ENCODE peak calls at places on chromosomes 1 and 21, in ten cellular contexts. B is stomach; G is CD8-positive, alpha-beta memory T cell; P is breast epithelium; Z is bronchial epithelial cell; O is gastrocnemius medialis; R is iPS DF 6.9; I is heart right ventricle; U is MG63; M is aorta. N is an unnamed sample. For H3K27me3, the result is how much of the 10 kb centered on the place peaks cover.

GRCh38 chr1:60672435-60672834 is 409.9 kb upstream of the NFIA start:
- DNase-seq in B (no peak), G (no peak), P (no peak), Z (no peak), O (no peak), R (no peak), I (no peak), U (no peak), M (no peak), N (no peak)

GRCh38 chr1:229155472-229155871 is 115.4 kb upstream of the RAB4A start:
- DNase-seq in B (no peak), G (no peak), P (no peak), Z (no peak), O (peak), R (no peak), I (no peak), U (no peak), M (no peak), N (no peak)

GRCh38 chr1:53891678-53892077 is 2.1 kb upstream of the YIPF1 start:
- DNase-seq in B (no peak), G (no peak), P (no peak), Z (no peak), O (no peak), R (no peak), I (no peak), U (no peak), M (no peak), N (no peak)

GRCh38 chr21:19683492-19683891 is 1279.9 kb upstream of the TMPRSS15 start:
- DNase-seq in B (no peak), G (no peak), P (no peak), Z (no peak), O (no peak), R (no peak), I (no peak), U (no peak), M (no peak), N (no peak)

GRCh38 chr1:74690909-74691308 is 17.3 kb upstream of the ERICH3 start:
- DNase-seq in B (no peak), G (no peak), P (no peak), Z (no peak), O (no peak), R (no peak), I (no peak), U (no peak), M (no peak), N (no peak)

GRCh38 chr1:244964112-244964971 is 100.0 kb upstream of the HNRNPU start:
- DNase-seq in B (peak), G (no peak), P (no peak), Z (peak), O (no peak), R (no peak), I (no peak), U (peak), M (no peak), N (peak)

GRCh38 chr1:20137604-20138003 is 1.5 kb upstream of the PLA2G2F start:
- DNase-seq in B (no peak), G (no peak), P (no peak), Z (no peak), O (no peak), R (no peak), I (no peak), U (no peak), M (no peak), N (no peak)

GRCh38 chr1:161506336-161507223 is 1.3 kb downstream of the FCGR2A start:
- DNase-seq in B (no peak), G (no peak), P (no peak), Z (no peak), O (peak), R (no peak), I (no peak), U (peak), M (peak), N (no peak)

GRCh38 chr1:12595839-12596821 is 21.9 kb downstream of the DHRS3 start:
- DNase-seq in B (peak), G (no peak), P (peak), Z (peak), O (peak), R (no peak), I (peak), U (peak), M (peak), N (peak)

GRCh38 chr1:101308001-101308659 is 71.3 kb downstream of the S1PR1 start:
- DNase-seq in B (no peak), G (no peak), P (no peak), Z (no peak), O (no peak), R (no peak), I (no peak), U (no peak), M (no peak), N (no peak)

GRCh38 chr1:191963781-191964455 is 194.3 kb upstream of the RGS18 start:
- DNase-seq in B (no peak), G (no peak), P (no peak), Z (no peak), O (no peak), R (no peak), I (no peak), U (no peak), M (no peak), N (peak)

GRCh38 chr1:18282851-18283600 is 175.4 kb downstream of the IGSF21 start:
- DNase-seq in B (no peak), G (no peak), P (no peak), Z (no peak), O (no peak), R (no peak), I (no peak), U (no peak), M (no peak), N (no peak)

GRCh38 chr1:62263006-62263812 is 56.0 kb downstream of the KANK4 start:
- DNase-seq in B (no peak), G (no peak), P (no peak), Z (no peak), O (no peak), R (no peak), I (no peak), U (no peak), M (no peak), N (peak)

GRCh38 chr1:203169770-203170520 is 5.7 kb downstream of the MYBPH start:
- DNase-seq in B (no peak), G (no peak), P (no peak), Z (no peak), O (no peak), R (no peak), I (no peak), U (no peak), M (peak), N (no peak)

GRCh38 chr1:113763651-113764050 is 4.4 kb upstream of the PHTF1 start:
- DNase-seq in B (no peak), G (no peak), P (no peak), Z (no peak), O (no peak), R (no peak), I (no peak), U (no peak), M (no peak), N (no peak)

GRCh38 chr1:79373481-79374132 is 367.1 kb upstream of the ADGRL4 start:
- DNase-seq in B (peak), G (no peak), P (no peak), Z (no peak), O (no peak), R (no peak), I (no peak), U (peak), M (no peak), N (peak)

GRCh38 chr1:85203573-85204169 is 2.9 kb upstream of the SYDE2 start:
- DNase-seq in B (no peak), G (no peak), P (no peak), Z (no peak), O (no peak), R (no peak), I (no peak), U (no peak), M (no peak), N (no peak)
- H3K27me3 ChIP-seq in B (under half), G (under half), P (under half), Z (under half), O (under half), R (under half), I (half or more), U (under half), M (under half), N (under half)

DNA sequence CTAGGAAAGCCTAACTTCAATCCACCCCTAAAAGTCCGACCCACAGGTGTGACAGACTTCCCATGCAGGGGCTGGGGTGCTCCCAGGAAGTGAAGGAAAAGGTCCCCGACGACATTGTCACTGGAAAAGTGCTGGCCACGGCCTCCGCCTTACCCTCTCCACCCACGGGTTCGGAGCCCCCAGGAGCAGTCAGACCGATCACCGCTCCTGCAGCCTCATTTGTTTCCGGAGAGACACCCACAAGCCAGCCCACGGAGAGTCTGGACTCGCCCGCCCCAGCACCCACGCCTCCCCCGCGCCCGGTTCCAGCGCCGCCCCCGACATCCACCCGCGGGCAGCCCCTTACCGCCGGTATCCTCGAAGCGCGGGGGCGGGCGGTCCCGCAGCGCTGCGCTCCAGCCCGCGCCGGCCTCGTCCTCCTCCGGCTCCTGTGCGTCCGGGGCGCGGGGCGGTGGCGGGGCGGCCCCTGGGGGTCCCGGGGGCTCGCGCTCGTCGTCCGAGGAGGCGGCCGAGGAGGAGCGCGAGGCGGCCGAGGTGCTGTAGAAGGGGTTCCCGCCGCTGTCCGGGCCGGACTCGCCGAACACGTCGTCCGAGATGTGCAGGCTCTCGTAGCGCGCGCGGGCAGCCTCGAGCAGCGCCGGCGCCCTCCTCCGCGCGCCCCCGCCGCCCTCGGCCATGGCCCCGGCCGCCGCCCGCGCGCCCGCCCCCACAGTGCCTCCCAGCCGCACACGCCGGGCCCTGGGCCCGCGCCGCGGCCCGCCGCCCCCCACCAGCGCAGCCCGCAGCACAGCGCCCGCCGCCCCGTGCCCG is 675 bp downstream of the PGBD5 start:
- DNase-seq in B (no peak), G (no peak), P (no peak), Z (no peak), O (no peak), R (no peak), I (no peak), U (peak), M (no peak), N (no peak)
- H3K27me3 ChIP-seq in B (under half), G (under half), P (half or more), Z (under half), O (under half), R (under half), I (half or more), U (half or more), M (under half), N (under half)

GRCh38 chr21:46035809-46036695 is 54.5 kb downstream of the COL6A1 start:
- DNase-seq in B (no peak), G (no peak), P (no peak), Z (no peak), O (no peak), R (no peak), I (peak), U (no peak), M (no peak), N (peak)
- H3K27me3 ChIP-seq in B (under half), G (under half), P (under half), Z (under half), O (under half), R (under half), I (under half), U (under half), M (under half), N (under half)

DNA sequence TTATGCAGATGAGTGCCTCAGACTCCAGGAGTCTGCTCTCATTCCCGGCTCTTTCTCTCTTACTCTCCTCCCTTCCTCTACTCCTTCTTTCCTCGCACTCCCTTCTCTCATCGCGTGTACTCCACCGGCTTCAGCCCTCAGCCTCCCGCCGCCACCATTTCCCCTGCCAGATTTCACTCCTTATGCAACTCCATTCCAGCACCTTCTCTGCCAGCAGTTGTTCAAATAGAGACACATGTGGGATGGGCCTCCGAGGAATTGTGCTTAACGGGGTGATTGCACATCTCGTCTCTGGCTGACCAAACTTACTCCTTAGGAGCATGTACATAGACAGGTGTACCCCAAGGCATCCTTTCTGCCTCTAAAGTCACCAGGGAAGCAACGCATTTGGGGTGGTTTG is 2.1 kb downstream of the CNTN2 start:
- DNase-seq in B (no peak), G (no peak), P (no peak), Z (no peak), O (no peak), R (no peak), I (no peak), U (no peak), M (no peak), N (no peak)
- H3K27me3 ChIP-seq in B (half or more), G (under half), P (half or more), Z (under half), O (under half), R (under half), I (half or more), U (under half), M (under half), N (under half)

DNA sequence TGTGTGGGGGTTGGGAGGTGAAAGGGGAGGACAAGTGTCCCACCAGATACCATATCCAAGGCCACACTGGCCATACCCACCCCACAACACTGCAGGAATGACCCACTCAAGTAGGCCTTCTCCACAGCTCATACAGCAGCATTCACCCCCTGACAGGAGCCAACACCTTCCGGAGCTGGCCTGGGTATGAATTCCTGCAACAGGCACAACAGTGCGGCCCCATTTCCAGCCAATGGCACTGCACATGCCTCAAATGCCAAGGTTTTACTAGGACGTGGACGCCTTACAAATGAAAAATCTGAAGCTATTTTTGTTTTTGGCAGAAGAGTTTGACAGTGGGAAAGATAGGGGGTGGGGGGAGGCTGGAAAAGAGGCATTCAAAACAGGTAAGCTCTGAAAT is 2.0 kb downstream of the KCND3 start:
- DNase-seq in B (no peak), G (no peak), P (no peak), Z (no peak), O (no peak), R (no peak), I (peak), U (no peak), M (peak), N (no peak)
- H3K27me3 ChIP-seq in B (under half), G (under half), P (under half), Z (under half), O (under half), R (under half), I (under half), U (under half), M (under half), N (under half)

GRCh38 chr1:157948547-157949152 is 44.8 kb upstream of the KIRREL1 start:
- DNase-seq in B (no peak), G (no peak), P (no peak), Z (peak), O (no peak), R (peak), I (no peak), U (no peak), M (no peak), N (peak)
- H3K27me3 ChIP-seq in B (under half), G (under half), P (under half), Z (under half), O (under half), R (under half), I (under half), U (under half), M (under half), N (under half)

GRCh38 chr1:153259387-153259786 is at the start of gene LORICRIN:
- DNase-seq in B (no peak), G (no peak), P (no peak), Z (no peak), O (no peak), R (no peak), I (no peak), U (no peak), M (no peak), N (no peak)

GRCh38 chr1:153261793-153262371 is 2.4 kb downstream of the LORICRIN start:
- DNase-seq in B (no peak), G (no peak), P (no peak), Z (no peak), O (no peak), R (no peak), I (no peak), U (no peak), M (no peak), N (no peak)

GRCh38 chr1:153260473-153260979 is 1.0 kb downstream of the LORICRIN start:
- DNase-seq in B (no peak), G (no peak), P (no peak), Z (peak), O (no peak), R (no peak), I (no peak), U (no peak), M (no peak), N (no peak)

GRCh38 chr1:153262462-153263157 is 3.1 kb downstream of the LORICRIN start:
- DNase-seq in B (no peak), G (no peak), P (no peak), Z (no peak), O (no peak), R (no peak), I (no peak), U (no peak), M (no peak), N (no peak)

DNA sequence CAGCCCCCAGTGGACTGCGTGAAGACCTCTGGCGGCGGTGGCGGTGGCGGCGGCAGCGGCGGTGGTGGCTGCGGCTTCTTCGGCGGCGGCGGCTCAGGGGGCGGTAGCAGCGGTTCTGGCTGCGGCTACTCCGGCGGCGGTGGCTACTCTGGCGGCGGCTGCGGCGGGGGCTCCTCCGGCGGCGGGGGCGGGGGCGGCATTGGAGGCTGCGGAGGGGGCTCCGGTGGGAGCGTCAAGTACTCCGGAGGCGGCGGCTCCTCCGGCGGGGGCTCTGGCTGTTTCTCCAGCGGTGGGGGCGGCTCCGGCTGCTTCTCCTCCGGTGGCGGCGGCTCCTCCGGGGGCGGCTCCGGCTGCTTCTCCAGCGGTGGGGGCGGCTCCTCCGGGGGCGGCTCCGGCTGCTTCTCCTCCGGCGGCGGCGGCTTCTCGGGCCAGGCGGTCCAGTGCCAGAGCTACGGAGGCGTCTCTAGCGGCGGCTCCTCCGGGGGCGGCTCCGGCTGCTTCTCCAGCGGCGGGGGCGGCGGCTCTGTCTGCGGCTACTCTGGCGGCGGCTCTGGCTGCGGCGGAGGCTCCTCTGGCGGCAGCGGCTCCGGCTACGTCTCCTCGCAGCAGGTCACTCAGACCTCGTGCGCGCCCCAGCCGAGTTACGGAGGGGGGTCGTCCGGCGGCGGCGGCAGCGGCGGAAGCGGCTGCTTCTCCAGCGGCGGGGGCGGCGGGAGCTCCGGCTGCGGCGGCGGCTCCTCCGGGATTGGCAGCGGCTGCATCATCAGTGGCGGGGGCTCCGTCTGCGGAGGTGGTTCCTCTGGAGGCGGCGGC is 1.7 kb downstream of the LORICRIN start:
- DNase-seq in B (no peak), G (peak), P (no peak), Z (no peak), O (no peak), R (no peak), I (peak), U (peak), M (peak), N (no peak)
- H3K27me3 ChIP-seq in B (under half), G (under half), P (under half), Z (under half), O (under half), R (under half), I (under half), U (under half), M (under half), N (under half)

GRCh38 chr1:17280894-17281293 is 27.1 kb upstream of the PADI4 start:
- DNase-seq in B (no peak), G (no peak), P (no peak), Z (no peak), O (no peak), R (no peak), I (no peak), U (no peak), M (no peak), N (no peak)

GRCh38 chr1:17279001-17279830 is 28.8 kb upstream of the PADI4 start:
- DNase-seq in B (no peak), G (no peak), P (no peak), Z (no peak), O (no peak), R (no peak), I (no peak), U (no peak), M (no peak), N (no peak)

GRCh38 chr1:17282836-17283235 is 25.2 kb upstream of the PADI4 start:
- DNase-seq in B (no peak), G (no peak), P (no peak), Z (no peak), O (no peak), R (no peak), I (no peak), U (no peak), M (no peak), N (no peak)

GRCh38 chr1:17281775-17282181 is 26.2 kb upstream of the PADI4 start:
- DNase-seq in B (no peak), G (no peak), P (no peak), Z (no peak), O (no peak), R (no peak), I (no peak), U (no peak), M (no peak), N (no peak)

GRCh38 chr1:17280436-17280835 is 27.6 kb upstream of the PADI4 start:
- DNase-seq in B (no peak), G (no peak), P (no peak), Z (no peak), O (no peak), R (no peak), I (no peak), U (no peak), M (no peak), N (no peak)
- H3K27me3 ChIP-seq in B (under half), G (under half), P (under half), Z (under half), O (under half), R (under half), I (under half), U (under half), M (under half), N (under half)

GRCh38 chr1:214898718-214899117 is 183.8 kb upstream of the KCNK2 start:
- DNase-seq in B (no peak), G (no peak), P (no peak), Z (no peak), O (no peak), R (no peak), I (no peak), U (no peak), M (no peak), N (no peak)
- H3K27me3 ChIP-seq in B (under half), G (under half), P (under half), Z (under half), O (under half), R (under half), I (under half), U (under half), M (under half), N (under half)

GRCh38 chr1:189628857-189629256 is 848.8 kb downstream of the BRINP3 start:
- DNase-seq in B (no peak), G (no peak), P (no peak), Z (no peak), O (no peak), R (no peak), I (no peak), U (no peak), M (no peak), N (no peak)
- H3K27me3 ChIP-seq in B (under half), G (under half), P (under half), Z (under half), O (under half), R (under half), I (under half), U (under half), M (under half), N (under half)

N was measured in fibroblast of lung.